ENCODE peak calls at places on chromosomes 3 and 15, in nine cellular contexts. V, M, T, Q, F, J, X, I and K are unnamed samples.

GRCh38 chr3:101854608-101855304 is 5.4 kb downstream of the NFKBIZ start:
- DNase-seq in J (no peak), T (no peak), V (no peak), Q (peak), I (no peak), X (no peak), M (no peak), F (no peak), K (no peak)

GRCh38 chr3:178777718-178778411 is 241.6 kb downstream of the KCNMB2 start:
- DNase-seq in I (no peak), X (no peak), J (no peak), T (no peak), V (no peak), Q (no peak), F (no peak), M (peak), K (no peak)

GRCh38 chr3:46907271-46907670 is 29.8 kb downstream of the PTH1R start:
- DNase-seq in V (no peak), Q (no peak), M (no peak), F (no peak), J (no peak), I (peak), X (no peak), T (no peak), K (no peak)

GRCh38 chr3:52471371-52472238 is 16.2 kb downstream of the NISCH start:
- DNase-seq in J (peak), T (peak), M (no peak), V (peak), F (peak), I (peak), X (no peak), Q (peak), K (peak)

GRCh38 chr15:80567721-80568157 is 127.4 kb upstream of the ABHD17C start:
- DNase-seq in F (peak), J (no peak), M (peak), Q (no peak), T (peak), I (peak), V (peak), X (peak), K (peak)

GRCh38 chr3:128312271-128312670 is 154.4 kb downstream of the DNAJB8 start:
- DNase-seq in M (no peak), J (no peak), I (no peak), Q (no peak), T (no peak), X (no peak), V (no peak), F (no peak), K (no peak)

GRCh38 chr15:92807971-92808571 is 92.1 kb upstream of the CHD2 start:
- DNase-seq in J (no peak), V (no peak), X (no peak), I (no peak), T (peak), F (no peak), M (no peak), Q (peak), K (no peak)

GRCh38 chr15:52677593-52677992 is 1.6 kb downstream of the ATOSA start:
- DNase-seq in I (no peak), X (no peak), T (no peak), J (no peak), F (no peak), Q (no peak), M (no peak), V (no peak), K (no peak)

GRCh38 chr15:51398676-51399075 is 57.2 kb downstream of the GLDN start:
- DNase-seq in T (no peak), X (no peak), M (no peak), F (no peak), I (no peak), V (no peak), J (no peak), Q (no peak), K (no peak)

GRCh38 chr3:156615592-156616173 is 58.7 kb upstream of the TIPARP start:
- DNase-seq in M (peak), Q (no peak), T (no peak), V (peak), X (no peak), J (no peak), F (no peak), I (peak), K (no peak)

GRCh38 chr15:81575436-81576123 is 201.6 kb upstream of the TMC3 start:
- DNase-seq in I (no peak), J (no peak), T (peak), M (no peak), F (no peak), X (peak), Q (peak), V (peak), K (no peak)

GRCh38 chr3:138768126-138768525 is 66.6 kb downstream of the PIK3CB start:
- DNase-seq in X (no peak), M (no peak), V (no peak), Q (no peak), T (peak), F (no peak), I (no peak), J (no peak), K (no peak)

GRCh38 chr3:58111513-58112184 is 99.1 kb downstream of the DNASE1L3 start:
- DNase-seq in J (no peak), F (no peak), M (no peak), T (no peak), X (no peak), I (peak), V (no peak), Q (peak), K (no peak)

GRCh38 chr15:66007663-66008262 is 138.5 kb downstream of the RAB11A start:
- DNase-seq in M (no peak), X (no peak), V (no peak), I (no peak), T (peak), Q (no peak), J (no peak), F (peak), K (no peak)

GRCh38 chr3:72383230-72383629 is 465.0 kb downstream of the SHQ1 start:
- DNase-seq in F (no peak), Q (no peak), T (no peak), I (no peak), J (no peak), M (no peak), X (no peak), V (no peak), K (no peak)

GRCh38 chr15:38781196-38781595 is 216.6 kb upstream of the RASGRP1 start:
- DNase-seq in V (no peak), Q (no peak), F (no peak), X (no peak), I (no peak), M (no peak), J (no peak), T (no peak), K (no peak)

GRCh38 chr15:85485956-85486567 is 105.7 kb downstream of the AKAP13 start:
- DNase-seq in Q (no peak), X (peak), M (peak), F (peak), J (no peak), T (peak), I (no peak), V (no peak), K (peak)

GRCh38 chr15:57306305-57306943 is 69.9 kb upstream of the CGNL1 start:
- DNase-seq in X (peak), M (peak), V (peak), Q (peak), J (peak), F (peak), T (peak), I (peak), K (peak)

GRCh38 chr15:51380999-51381806 is 39.7 kb downstream of the GLDN start:
- DNase-seq in J (no peak), T (peak), I (no peak), F (peak), M (peak), Q (no peak), X (peak), V (peak), K (peak)

GRCh38 chr3:23430781-23431423 is 227.8 kb downstream of the UBE2E2 start:
- DNase-seq in X (no peak), M (peak), V (no peak), I (no peak), J (no peak), T (no peak), F (no peak), Q (no peak), K (no peak)

GRCh38 chr3:178982138-178982537 is 89.5 kb downstream of the ZMAT3 start:
- DNase-seq in M (no peak), T (no peak), Q (no peak), F (no peak), X (no peak), I (no peak), V (no peak), J (no peak), K (no peak)

GRCh38 chr3:110246796-110247369 is 824.7 kb upstream of the NECTIN3 start:
- DNase-seq in F (no peak), I (no peak), T (no peak), V (no peak), X (no peak), M (no peak), J (no peak), Q (no peak), K (no peak)

GRCh38 chr15:52563499-52564060 is 5.2 kb downstream of the ARPP19 start:
- DNase-seq in T (no peak), F (no peak), J (no peak), V (no peak), Q (no peak), I (no peak), X (no peak), M (no peak), K (no peak)

GRCh38 chr3:121757812-121758545 is 8.4 kb upstream of the GOLGB1 start:
- DNase-seq in T (no peak), F (no peak), J (no peak), I (no peak), V (no peak), M (no peak), Q (no peak), X (no peak), K (no peak)

GRCh38 chr15:100101389-100102089 is 240.2 kb downstream of the ADAMTS17 start:
- DNase-seq in Q (no peak), V (no peak), F (no peak), J (no peak), X (no peak), T (no peak), M (no peak), I (no peak), K (no peak)

GRCh38 chr3:30682434-30683155 is 76.2 kb downstream of the TGFBR2 start:
- DNase-seq in T (no peak), F (no peak), V (no peak), J (no peak), I (no peak), M (no peak), Q (no peak), X (no peak), K (no peak)

GRCh38 chr15:77144492-77145070 is 73.7 kb upstream of the TSPAN3 start:
- DNase-seq in Q (no peak), V (no peak), X (no peak), F (no peak), I (no peak), M (peak), T (peak), J (no peak), K (no peak)

GRCh38 chr3:102024270-102024904 is 175.1 kb downstream of the NFKBIZ start:
- DNase-seq in Q (no peak), J (no peak), X (no peak), T (no peak), I (no peak), M (no peak), F (no peak), V (no peak), K (no peak)

GRCh38 chr3:14258906-14259904 is 80.6 kb downstream of the LSM3 start:
- DNase-seq in Q (no peak), I (no peak), X (no peak), V (no peak), T (no peak), J (no peak), F (no peak), M (no peak), K (no peak)

GRCh38 chr15:40991355-40991754 is 38.1 kb downstream of the CHAC1 start:
- DNase-seq in V (no peak), M (no peak), J (no peak), T (no peak), X (no peak), Q (no peak), F (no peak), I (no peak), K (no peak)

GRCh38 chr3:186922790-186923189 is 7.5 kb upstream of the ST6GAL1 start:
- DNase-seq in X (no peak), M (no peak), Q (no peak), T (no peak), F (no peak), V (no peak), J (no peak), I (no peak), K (no peak)

GRCh38 chr3:165507060-165507459 is 310.9 kb upstream of the SLITRK3 start:
- DNase-seq in V (no peak), T (no peak), Q (no peak), X (no peak), M (no peak), J (no peak), I (no peak), F (no peak), K (no peak)

GRCh38 chr3:49158108-49158709 is 7.9 kb downstream of the CCDC71 start:
- DNase-seq in T (peak), Q (peak), J (no peak), X (no peak), I (no peak), V (no peak), M (no peak), F (peak), K (peak)

GRCh38 chr3:123098411-123099330 is 31.8 kb downstream of the PDIA5 start:
- DNase-seq in M (peak), Q (peak), V (no peak), I (no peak), X (no peak), F (no peak), J (no peak), T (peak), K (no peak)

GRCh38 chr3:90062631-90063200 is 955.3 kb downstream of the EPHA3 start:
- DNase-seq in F (no peak), M (no peak), Q (no peak), I (no peak), X (no peak), J (no peak), V (no peak), T (no peak), K (no peak)

GRCh38 chr3:5021571-5022092 is 42.4 kb downstream of the BHLHE40 start:
- DNase-seq in V (no peak), J (no peak), X (no peak), I (no peak), T (no peak), Q (no peak), F (no peak), M (peak), K (no peak)

GRCh38 chr3:146110156-146110555 is 50.8 kb downstream of the PLOD2 start:
- DNase-seq in J (no peak), V (no peak), F (no peak), M (no peak), I (no peak), Q (no peak), X (no peak), T (no peak), K (no peak)
- TF ChIP-seq CTCF in J (no peak), V (no peak), F (no peak), M (no peak), I (no peak), Q (no peak), X (no peak), T (no peak), K (no peak)

DNA sequence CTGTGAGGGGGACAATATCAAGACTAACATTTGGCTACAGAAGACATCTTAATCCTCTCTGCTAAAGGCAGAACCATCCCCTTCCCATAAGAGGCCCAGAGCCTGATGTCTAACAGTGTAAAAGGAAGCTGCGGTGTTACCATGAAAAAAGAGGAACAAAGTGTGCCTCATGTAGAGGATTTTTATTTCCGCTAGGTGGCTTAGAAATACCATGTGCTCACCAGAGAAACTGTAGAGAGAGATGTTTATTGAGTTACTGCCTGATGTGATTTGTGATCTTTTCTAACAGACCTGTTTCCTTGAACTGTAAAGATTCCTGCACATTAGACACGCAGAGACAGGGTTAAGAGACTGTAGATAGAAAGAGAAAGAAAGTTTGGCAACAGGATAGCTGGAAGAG is 22.1 kb downstream of the OR5H15 start:
- DNase-seq in X (no peak), I (no peak), M (no peak), V (no peak), J (no peak), T (peak), Q (no peak), F (no peak), K (no peak)
- TF ChIP-seq CTCF in X (no peak), I (peak), M (peak), V (no peak), J (no peak), T (peak), Q (no peak), F (peak), K (peak)

DNA sequence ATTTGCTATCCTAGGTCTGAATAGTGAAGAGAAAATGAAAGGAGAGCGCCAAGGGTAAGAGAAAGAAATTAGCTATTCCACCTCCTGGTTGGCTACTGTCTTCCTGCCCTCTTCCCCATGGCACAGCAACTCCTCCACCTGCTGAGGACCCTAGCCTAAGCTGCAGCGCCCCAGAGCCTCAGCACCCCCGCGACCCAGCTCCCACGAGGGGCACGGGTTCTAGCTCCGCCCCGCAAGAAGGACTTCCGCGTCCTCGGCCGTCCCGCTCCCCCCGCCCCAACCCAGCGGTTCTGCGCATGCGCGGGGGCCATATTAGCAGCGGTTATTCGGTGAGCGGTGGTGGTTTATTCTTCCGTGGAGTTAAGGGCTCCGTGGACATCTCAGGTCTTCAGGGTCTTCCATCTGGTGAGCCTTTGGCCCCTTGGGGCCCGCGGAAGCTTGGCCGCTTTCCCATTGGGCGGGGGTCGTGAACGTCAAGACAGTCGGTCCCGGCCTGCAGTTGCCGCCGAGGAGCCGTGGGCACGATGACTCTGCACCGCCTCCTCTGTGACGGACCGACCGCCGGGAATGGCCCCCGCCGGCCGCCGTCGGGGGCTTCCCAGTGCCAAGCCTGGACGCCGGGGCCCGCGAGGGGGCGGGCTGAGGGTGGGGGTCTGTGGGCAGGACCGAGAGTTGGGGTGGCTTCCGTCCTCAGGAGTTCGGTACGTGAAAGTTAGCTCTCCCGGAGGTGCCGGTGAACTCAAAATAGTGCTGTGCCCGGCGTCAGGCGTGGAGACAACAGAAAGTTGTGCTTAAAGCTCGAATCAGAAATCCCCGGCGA is at the start of gene PSMA4:
- DNase-seq in X (peak), V (peak), F (peak), I (peak), J (peak), Q (peak), M (peak), T (peak), K (peak)
- TF ChIP-seq CTCF in X (no peak), V (peak), F (no peak), I (peak), J (peak), Q (no peak), M (peak), T (no peak), K (no peak)

DNA sequence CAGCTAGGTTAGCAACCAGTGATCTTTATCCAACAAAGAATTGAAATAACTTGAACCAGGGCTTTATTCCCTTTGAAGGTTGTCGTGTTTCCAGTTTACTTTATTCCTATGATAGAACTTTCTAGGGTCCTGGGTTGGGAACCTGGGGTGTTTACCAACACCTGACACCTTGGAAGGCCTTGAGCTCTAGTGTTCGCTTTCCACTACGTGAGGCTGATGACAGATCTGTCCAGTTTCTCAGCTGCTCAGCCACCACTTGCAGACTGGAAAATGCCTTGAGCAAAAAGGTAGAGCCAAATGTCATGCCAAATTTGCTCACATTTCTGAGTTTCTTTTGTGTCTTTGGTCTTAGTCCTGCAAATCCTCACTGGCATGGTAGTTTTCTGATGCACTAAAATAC is 227.2 kb downstream of the ADAMTSL3 start:
- DNase-seq in F (no peak), T (no peak), M (no peak), V (no peak), J (no peak), I (no peak), X (no peak), Q (no peak), K (no peak)
- TF ChIP-seq CTCF in F (no peak), T (no peak), M (no peak), V (no peak), J (no peak), I (no peak), X (no peak), Q (no peak), K (no peak)

DNA sequence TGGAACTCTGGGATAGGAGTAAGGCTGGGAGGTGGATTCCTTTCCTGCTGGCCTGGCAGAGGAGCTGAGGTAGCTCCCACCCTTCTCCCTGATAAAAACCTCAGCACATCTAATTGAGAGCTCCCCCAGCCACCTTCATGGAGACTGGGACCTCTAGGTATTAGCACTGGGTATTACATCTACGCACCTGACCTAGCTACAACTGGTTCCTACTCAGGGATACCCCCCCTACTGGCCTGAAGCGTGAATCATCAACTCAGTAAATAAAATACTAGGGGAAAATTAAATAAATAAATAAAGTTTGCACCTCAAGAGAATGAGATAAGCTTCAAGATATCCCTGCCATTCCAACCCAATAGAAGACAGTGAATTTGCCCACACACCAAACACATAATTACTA is 140.4 kb downstream of the NEK10 start:
- DNase-seq in F (peak), X (no peak), J (no peak), Q (no peak), I (no peak), V (no peak), T (peak), M (no peak), K (no peak)
- TF ChIP-seq CTCF in F (peak), X (no peak), J (no peak), Q (no peak), I (no peak), V (no peak), T (peak), M (peak), K (peak)

GRCh38 chr3:113258311-113258710 is 47.0 kb downstream of the BOC start:
- DNase-seq in T (peak), J (no peak), X (no peak), I (no peak), Q (no peak), V (no peak), M (no peak), F (no peak), K (no peak)

GRCh38 chr3:113252553-113252952 is 41.2 kb downstream of the BOC start:
- DNase-seq in F (no peak), V (no peak), Q (no peak), X (no peak), M (no peak), J (no peak), T (no peak), I (no peak), K (no peak)

GRCh38 chr3:113254171-113254947 is 43.0 kb downstream of the BOC start:
- DNase-seq in Q (no peak), J (no peak), T (no peak), F (no peak), I (no peak), M (no peak), X (no peak), V (no peak), K (no peak)

GRCh38 chr3:113255854-113256615 is 44.7 kb downstream of the BOC start:
- DNase-seq in J (no peak), M (no peak), F (no peak), V (no peak), T (no peak), X (no peak), I (no peak), Q (no peak), K (no peak)

GRCh38 chr3:113255100-113255853 is 43.9 kb downstream of the BOC start:
- DNase-seq in X (peak), J (no peak), F (no peak), Q (no peak), T (peak), I (no peak), M (no peak), V (no peak), K (no peak)
- TF ChIP-seq CTCF in X (peak), J (no peak), F (no peak), Q (no peak), T (peak), I (no peak), M (peak), V (no peak), K (no peak)

GRCh38 chr3:1908651-1909445 is 189.8 kb upstream of the CNTN4 start:
- DNase-seq in Q (no peak), F (no peak), X (no peak), I (no peak), J (no peak), T (no peak), V (no peak), M (no peak), K (no peak)
- TF ChIP-seq CTCF in Q (no peak), F (no peak), X (no peak), I (no peak), J (no peak), T (no peak), V (no peak), M (no peak), K (no peak)

GRCh38 chr3:61956236-61956635 is 394.9 kb downstream of the PTPRG start:
- DNase-seq in F (no peak), M (peak), I (no peak), V (no peak), X (no peak), Q (no peak), T (no peak), J (no peak), K (no peak)
- TF ChIP-seq CTCF in F (no peak), M (no peak), I (no peak), V (no peak), X (no peak), Q (no peak), T (no peak), J (no peak), K (no peak)